ENCODE peak calls at places on chromosomes 16 and 17, in four cellular contexts. W is endodermal cell, L is BJ, T is fibroblast of mammary gland. S is an unnamed sample.

GRCh38 chr16:71474864-71475263 is 12.8 kb upstream of the ZNF23 start:
- DNase-seq in W (no peak), L (peak; percentile 71), T (peak; percentile 94), S (no peak)

GRCh38 chr16:49441366-49441780 is 67.8 kb downstream of the C16orf78 start:
- DNase-seq in W (peak; percentile 89), L (no peak), T (no peak), S (no peak)

GRCh38 chr16:27318399-27319256 is 4.9 kb downstream of the IL4R start:
- DNase-seq in W (peak; percentile 55), L (no peak), T (no peak), S (no peak)

GRCh38 chr17:3788200-3788599 is 12.8 kb downstream of the ITGAE start:
- DNase-seq in W (no peak), L (no peak), T (no peak), S (no peak)

GRCh38 chr17:3960764-3961163 is 3.5 kb downstream of the ATP2A3 start:
- DNase-seq in W (no peak), L (no peak), T (peak; percentile 72), S (no peak)

GRCh38 chr16:87607871-87608270 is 5.6 kb downstream of the JPH3 start:
- DNase-seq in W (no peak), L (no peak), T (no peak), S (no peak)

GRCh38 chr17:72466199-72466598 is 345.4 kb downstream of the SOX9 start:
- DNase-seq in W (no peak), L (peak; percentile 51), T (peak; percentile 43), S (peak; percentile 70)

GRCh38 chr17:76365256-76365903 is 11.7 kb upstream of the PRPSAP1 start:
- DNase-seq in W (peak; percentile 75), L (no peak), T (no peak), S (no peak)

GRCh38 chr17:66570353-66571195 is 264.3 kb upstream of the CACNG5 start:
- DNase-seq in W (peak; percentile 34), L (no peak), T (no peak), S (no peak)

GRCh38 chr17:16446338-16446983 is 31.1 kb downstream of the TRPV2 start:
- DNase-seq in W (peak; percentile 84), L (no peak), T (no peak), S (no peak)
- TF ChIP-seq CTCF in W (peak; percentile 49), L (no peak), T (peak; percentile 3), S (no peak)

DNA sequence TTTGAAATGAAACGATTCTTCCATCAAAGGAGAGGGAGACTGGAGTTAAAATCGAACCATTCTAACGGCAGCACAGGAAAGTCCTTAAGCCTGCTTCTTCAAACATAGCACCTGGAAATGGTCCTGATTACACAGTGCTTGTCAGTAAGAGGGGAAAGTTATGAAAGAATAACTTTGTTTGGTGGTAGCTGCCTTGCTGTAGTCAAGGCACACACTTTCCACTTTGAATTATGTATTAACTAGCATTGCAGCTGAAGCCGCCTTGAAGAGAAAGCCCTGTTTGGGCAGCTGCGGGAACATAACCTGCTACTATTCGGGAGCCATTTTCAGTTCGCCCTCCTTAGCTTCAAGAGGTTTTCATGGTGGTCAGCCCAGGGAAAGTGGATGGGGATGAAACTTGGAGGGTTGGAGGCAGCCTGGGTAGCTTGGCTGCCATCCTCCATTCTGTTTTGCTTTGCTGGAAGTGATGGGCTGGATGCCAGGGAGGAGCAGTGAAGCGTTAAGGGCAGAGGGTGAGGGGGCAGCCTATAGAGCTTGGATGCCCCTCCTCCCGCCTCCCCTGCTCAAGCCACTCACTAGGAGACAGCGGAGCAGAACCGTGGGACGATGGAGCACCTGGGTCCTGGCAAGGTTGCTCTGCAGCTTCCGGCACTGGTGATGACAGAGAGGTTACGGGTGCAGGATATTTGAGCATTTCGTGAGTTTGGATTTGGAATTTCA is 5.2 kb upstream of the HAS3 start:
- DNase-seq in W (no peak), L (no peak), T (no peak), S (no peak)
- H3K4me3 ChIP-seq in W (no peak overlapping the region), L (no peak overlapping the region), T (no peak overlapping the region), S (no peak overlapping the region)

GRCh38 chr17:50035421-50035879 is 20.5 kb upstream of the ITGA3 start:
- DNase-seq in W (no peak), L (no peak), T (no peak), S (no peak)
- TF ChIP-seq CTCF in W (peak; percentile 45), L (no peak), T (no peak), S (no peak)

DNA sequence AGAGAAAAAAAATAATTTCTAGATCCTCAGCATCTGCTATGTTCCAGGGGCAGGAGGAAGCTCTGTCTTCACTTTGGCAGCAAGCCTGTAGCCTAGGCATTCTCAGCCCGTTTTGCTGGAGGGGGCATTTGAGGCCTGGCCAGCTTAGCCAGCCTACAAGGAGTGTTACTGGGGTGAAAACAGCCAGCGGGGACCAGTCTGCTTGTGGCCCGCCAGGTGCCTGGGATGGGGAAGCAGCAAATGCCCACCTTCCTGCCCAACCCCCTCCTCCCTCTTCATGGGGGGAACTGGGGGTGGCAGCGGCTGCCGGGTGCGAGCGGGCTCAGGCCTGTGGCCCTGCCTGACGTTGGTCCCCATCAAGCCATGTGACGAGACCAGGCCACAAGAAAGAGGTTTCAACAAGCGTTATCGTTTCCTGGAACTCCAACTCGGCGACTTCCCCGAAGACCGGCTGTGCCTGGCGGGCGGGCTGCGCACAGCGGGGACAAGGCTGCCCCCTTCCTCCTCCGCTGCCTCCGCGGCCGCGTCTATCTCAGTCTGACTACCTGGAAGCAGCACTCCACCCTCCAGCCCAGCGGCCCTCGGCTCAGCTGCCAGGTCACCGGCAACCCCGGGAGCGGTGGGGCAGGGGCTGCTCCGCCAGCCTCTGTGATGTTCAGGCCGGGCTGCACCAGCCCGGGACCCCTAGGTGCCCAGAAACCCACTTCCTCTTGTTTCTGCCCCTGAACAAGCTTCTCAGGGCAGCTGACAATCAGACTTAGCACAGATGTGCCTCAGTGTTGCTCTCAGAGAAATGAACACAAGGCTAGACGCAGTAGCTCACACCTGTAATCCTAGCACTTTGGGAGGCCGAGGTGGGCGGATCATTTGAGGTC is 22.9 kb downstream of the SOCS1 start:
- DNase-seq in W (peak; percentile 76), L (no peak), T (no peak), S (no peak)
- H3K4me3 ChIP-seq in W (no peak overlapping the region), L (no peak overlapping the region), T (no peak overlapping the region), S (no peak overlapping the region)

GRCh38 chr16:85027349-85027967 is at the start of gene KIAA0513:
- DNase-seq in W (peak; percentile 97), L (peak; percentile 31), T (peak; percentile 87), S (peak; percentile 56)
- TF ChIP-seq CTCF in W (no peak), L (peak; percentile 42), T (no peak), S (peak; percentile 42)

GRCh38 chr17:39164675-39165143 is 1.3 kb downstream of the ARL5C start:
- DNase-seq in W (peak; percentile 99), L (peak; percentile 51), T (peak; percentile 96), S (peak; percentile 59)
- H3K4me3 ChIP-seq in W (peak overlapping the region; percentile 87), L (peak overlapping the region; percentile 32), T (peak overlapping the region; percentile 57), S (peak overlapping the region; percentile 54)

GRCh38 chr17:78422267-78422605 is 43.8 kb downstream of the PGS1 start:
- DNase-seq in W (no peak), L (no peak), T (no peak), S (no peak)
- TF ChIP-seq CTCF in W (no peak), L (no peak), T (no peak), S (no peak)

DNA sequence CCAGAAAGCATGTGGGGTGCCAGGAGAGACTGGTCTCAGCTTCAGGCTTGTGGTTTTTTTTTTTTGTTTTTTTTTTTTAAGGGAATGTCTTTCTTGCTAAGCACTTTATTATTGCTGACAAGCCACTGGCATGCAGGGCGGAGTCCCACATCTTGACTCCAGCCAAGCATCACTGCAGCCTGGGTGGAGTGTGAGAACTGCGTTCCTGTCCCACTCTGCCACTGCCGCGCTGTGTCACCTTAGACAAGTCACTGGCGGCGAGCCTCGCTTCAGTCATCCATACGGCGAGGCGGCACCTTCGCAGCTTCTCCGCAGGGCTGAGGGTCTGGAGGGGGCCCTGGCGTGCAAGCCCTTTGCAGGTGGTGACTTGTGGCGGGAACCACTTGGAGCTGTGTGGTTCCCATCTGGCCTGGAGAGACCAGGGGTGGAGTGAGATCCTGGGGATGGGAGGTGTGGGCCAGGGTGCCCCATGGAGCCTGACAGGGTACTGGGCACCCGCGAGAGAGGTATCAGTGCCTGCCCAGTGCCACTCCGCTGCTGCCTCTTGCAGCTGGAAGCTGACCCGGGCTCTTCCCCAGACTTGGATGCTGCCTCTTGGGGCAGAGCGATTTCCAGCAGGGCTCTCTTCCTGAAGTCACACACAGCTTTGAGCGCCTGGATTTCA is 99.1 kb upstream of the CIBAR2 start:
- DNase-seq in W (no peak), L (no peak), T (peak; percentile 55), S (no peak)
- H3K4me3 ChIP-seq in W (no peak overlapping the region), L (no peak overlapping the region), T (no peak overlapping the region), S (no peak overlapping the region)

DNA sequence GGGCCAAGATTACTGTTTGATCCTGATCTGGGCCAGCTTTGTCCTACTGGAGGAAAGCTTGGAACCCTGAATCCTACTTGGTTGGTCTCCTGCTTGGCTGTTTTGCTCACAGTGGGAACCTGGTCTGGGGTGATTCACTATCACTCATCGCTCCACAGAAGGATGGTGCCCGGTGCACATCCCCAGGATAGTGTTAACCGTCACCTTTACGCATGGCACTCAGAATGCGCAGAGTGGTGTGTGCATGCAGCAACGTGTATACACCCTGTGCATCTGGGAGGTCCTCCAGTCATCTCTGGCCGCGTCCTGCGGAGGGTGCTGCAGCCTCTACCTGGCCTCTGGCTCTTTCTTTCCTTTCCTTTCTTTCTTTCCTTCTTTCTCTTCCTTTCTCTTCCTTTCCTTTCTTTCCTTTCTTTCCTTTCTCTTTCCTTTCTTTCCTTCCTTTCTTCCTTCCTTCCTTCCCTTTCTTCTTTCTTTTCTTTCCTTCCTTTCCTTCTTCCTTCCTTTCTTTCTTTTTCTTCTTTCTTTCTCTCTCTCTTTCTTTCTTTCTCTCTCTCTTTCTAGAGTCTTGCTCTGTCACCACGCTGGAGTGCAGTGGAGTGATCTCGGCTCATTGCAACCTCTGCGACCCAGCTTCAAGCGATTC is 13.1 kb downstream of the SOCS3 start:
- DNase-seq in W (no peak), L (no peak), T (peak; percentile 52), S (no peak)
- TF ChIP-seq CTCF in W (peak; percentile 43), L (no peak), T (no peak), S (no peak)